ENCODE peak calls at places on chromosomes 1 and 21, in four cellular contexts. F, L, B and Y are unnamed samples.

GRCh38 chr1:43238104-43238503 is 31.7 kb upstream of the TMEM125 start:
- DNase-seq in F (no peak), L (peak; percentile 88), B (peak; percentile 8), Y (peak; percentile 43)

GRCh38 chr1:207032528-207033017 is at the start of gene C1orf116:
- DNase-seq in F (no peak), L (peak; percentile 61), B (no peak), Y (no peak)

GRCh38 chr1:46062651-46063319 is 69.6 kb downstream of the PIK3R3 start:
- DNase-seq in F (no peak), L (no peak), B (no peak), Y (no peak)

GRCh38 chr1:1989759-1990158 is 13.8 kb downstream of the CFAP74 start:
- DNase-seq in F (no peak), L (no peak), B (no peak), Y (no peak)

GRCh38 chr21:45471229-45472052 is 66.5 kb downstream of the COL18A1 start:
- DNase-seq in F (peak; percentile 92), L (no peak), B (no peak), Y (no peak)

GRCh38 chr1:202323731-202324130 is 18.0 kb downstream of the UBE2T start:
- DNase-seq in F (no peak), L (no peak), B (no peak), Y (no peak)

GRCh38 chr1:238135708-238136107 is 245.0 kb upstream of the ZP4 start:
- DNase-seq in F (no peak), L (no peak), B (no peak), Y (no peak)

GRCh38 chr1:28091043-28091781 is 2.8 kb upstream of the EYA3 start:
- DNase-seq in F (no peak), L (peak; percentile 67), B (peak; percentile 38), Y (no peak)

GRCh38 chr1:20597650-20598049 is 8.8 kb downstream of the CDA start:
- DNase-seq in F (no peak), L (no peak), B (peak; percentile 80), Y (no peak)

GRCh38 chr1:174017231-174017970 is 4.8 kb downstream of the RC3H1 start:
- DNase-seq in F (no peak), L (no peak), B (no peak), Y (no peak)